ENCODE peak calls at places on chromosome 16, in six cellular contexts. P is H9, U is neuronal stem cell, D is IMR-90, J is trophoblast cell, C is H1. X is an unnamed sample. For H3K4me1, the result is how much of the 10 kb centered on the place peaks cover.

GRCh38 chr16:16992986-16993783 is 477.6 kb downstream of the XYLT1 start:
- DNase-seq in P (no peak), U (no peak), D (no peak), J (no peak), C (no peak), X (no peak)

GRCh38 chr16:3971706-3972105 is 91.2 kb upstream of the CREBBP start:
- DNase-seq in P (no peak), U (no peak), D (peak), J (no peak), C (no peak), X (no peak)

GRCh38 chr16:84518804-84519341 is 14.4 kb upstream of the MEAK7 start:
- DNase-seq in P (no peak), U (no peak), D (no peak), J (peak), C (no peak), X (no peak)

GRCh38 chr16:88084881-88085280 is 133.6 kb downstream of the BANP start:
- DNase-seq in P (no peak), U (no peak), D (peak), J (no peak), C (no peak), X (peak)

GRCh38 chr16:8776193-8776592 is 21.2 kb downstream of the TMEM186 start:
- DNase-seq in P (peak), U (no peak), D (no peak), J (no peak), C (no peak), X (no peak)

GRCh38 chr16:69141936-69142335 is 9.5 kb downstream of the UTP4 start:
- DNase-seq in P (no peak), U (no peak), D (no peak), J (no peak), C (no peak), X (no peak)

GRCh38 chr16:22673463-22673862 is 140.5 kb upstream of the HS3ST2 start:
- DNase-seq in P (peak), U (no peak), D (no peak), J (no peak), C (peak), X (no peak)

GRCh38 chr16:85570735-85571562 is 42.2 kb upstream of the GSE1 start:
- DNase-seq in P (no peak), U (no peak), D (no peak), J (no peak), C (no peak), X (no peak)

GRCh38 chr16:66662445-66663194 is 33.9 kb downstream of the CMTM4 start:
- DNase-seq in P (no peak), U (no peak), D (peak), J (no peak), C (no peak), X (peak)

GRCh38 chr16:65057184-65057583 is 64.7 kb downstream of the CDH11 start:
- DNase-seq in P (no peak), U (no peak), D (no peak), J (no peak), C (no peak), X (no peak)

GRCh38 chr16:65059421-65059980 is 62.4 kb downstream of the CDH11 start:
- DNase-seq in P (no peak), U (peak), D (no peak), J (no peak), C (no peak), X (no peak)

GRCh38 chr16:65049679-65050078 is 72.2 kb downstream of the CDH11 start:
- DNase-seq in P (no peak), U (no peak), D (no peak), J (no peak), C (no peak), X (no peak)

DNA sequence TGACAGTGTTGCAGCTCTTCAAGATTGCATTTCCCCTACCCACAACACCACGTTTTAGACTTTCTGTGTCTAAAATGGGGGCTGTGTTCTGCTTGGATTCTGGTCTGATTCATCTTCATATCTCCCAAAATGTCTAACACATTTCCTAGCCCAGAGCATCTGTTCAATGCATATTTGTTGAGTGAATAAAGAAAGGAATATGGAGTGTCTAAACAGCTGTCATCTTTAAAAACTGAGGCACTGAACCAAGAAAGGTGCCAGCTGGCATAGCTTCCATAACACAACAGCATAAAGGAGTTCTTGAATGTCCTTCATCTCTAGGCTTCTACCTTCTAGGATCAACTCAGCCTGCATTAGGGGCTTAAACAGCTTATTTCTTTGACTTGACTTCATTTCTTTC is 67.4 kb downstream of the CDH11 start:
- DNase-seq in P (no peak), U (no peak), D (peak), J (no peak), C (no peak), X (no peak)
- H3K4me1 ChIP-seq in P (under half), U (under half), D (under half), J (under half), C (under half), X (under half)

GRCh38 chr16:27853101-27853500 is 210.4 kb downstream of the GSG1L start:
- DNase-seq in P (no peak), U (no peak), D (no peak), J (no peak), C (no peak), X (no peak)

GRCh38 chr16:27852116-27852515 is 211.4 kb downstream of the GSG1L start:
- DNase-seq in P (no peak), U (no peak), D (no peak), J (no peak), C (no peak), X (no peak)

GRCh38 chr16:27851586-27851985 is 211.9 kb downstream of the GSG1L start:
- DNase-seq in P (no peak), U (no peak), D (no peak), J (no peak), C (no peak), X (no peak)

GRCh38 chr16:27852681-27853080 is 210.8 kb downstream of the GSG1L start:
- DNase-seq in P (no peak), U (no peak), D (no peak), J (no peak), C (no peak), X (no peak)

DNA sequence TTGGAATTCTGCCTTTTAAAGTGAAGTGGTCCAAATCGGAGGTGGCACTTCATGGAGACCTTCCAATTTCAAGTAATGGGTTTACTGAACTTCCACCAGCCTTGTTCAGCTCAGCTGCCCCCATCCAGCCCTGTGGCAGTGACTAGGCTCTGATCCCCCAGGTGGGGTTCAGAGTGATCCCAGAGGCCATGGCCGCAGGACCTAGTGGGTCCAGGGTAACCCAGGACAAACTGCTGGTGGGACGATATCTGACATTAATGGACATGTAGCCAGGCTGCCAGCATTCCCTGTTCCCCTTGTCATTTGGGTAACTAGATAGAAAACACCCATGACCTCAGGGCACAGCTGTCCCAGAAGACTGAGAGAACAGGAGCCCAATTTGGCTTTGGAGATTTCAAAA is 209.9 kb downstream of the GSG1L start:
- DNase-seq in P (no peak), U (no peak), D (no peak), J (no peak), C (no peak), X (no peak)
- H3K14ac ChIP-seq in P (no peak), U (no peak), D (no peak), J (no peak), C (no peak), X (peak)

DNA sequence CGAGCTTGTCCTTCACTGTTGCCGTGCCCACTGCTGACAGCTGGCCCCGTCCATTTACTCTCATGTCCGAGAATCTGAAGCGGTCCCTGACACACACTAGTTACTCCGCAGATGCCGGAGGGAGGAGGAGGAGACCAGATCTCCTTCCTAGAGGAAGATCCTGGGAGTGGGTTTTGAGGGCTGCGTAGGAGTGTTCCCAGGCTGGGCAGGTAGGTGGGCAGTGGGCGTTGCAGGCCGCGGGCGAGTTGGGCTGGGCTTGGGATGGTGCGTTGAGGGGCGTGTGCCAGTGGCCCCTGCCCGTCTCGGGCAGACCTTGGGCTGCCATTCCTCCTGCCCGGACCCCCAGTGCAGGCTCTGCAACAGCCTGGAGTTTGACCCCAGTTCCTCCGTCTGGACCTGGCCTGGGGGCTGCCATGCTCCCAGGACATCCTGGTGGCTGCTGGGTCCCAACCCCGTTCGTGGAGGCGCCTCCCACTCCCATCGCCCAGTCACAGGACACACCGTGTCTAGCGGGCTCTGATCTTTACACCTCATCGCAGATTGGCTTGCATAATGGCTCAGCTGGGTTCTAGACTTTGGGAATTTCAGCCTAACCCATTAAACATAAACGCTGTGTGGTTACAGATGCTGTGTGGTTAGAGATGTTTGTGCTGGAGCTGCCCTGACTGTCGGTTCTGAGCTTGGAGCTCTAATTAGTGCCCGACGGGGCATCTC is 22.8 kb downstream of the CACNA1H start:
- DNase-seq in P (no peak), U (no peak), D (peak), J (no peak), C (no peak), X (peak)
- H3K4me1 ChIP-seq in P (under half), U (under half), D (under half), J (under half), C (under half), X (under half)

GRCh38 chr16:89701425-89702406 is at the start of gene SPATA2L:
- DNase-seq in P (peak), U (peak), D (peak), J (peak), C (peak), X (peak)
- H3K14ac ChIP-seq in P (peak), U (peak), D (peak), J (peak), C (no peak), X (no peak)

DNA sequence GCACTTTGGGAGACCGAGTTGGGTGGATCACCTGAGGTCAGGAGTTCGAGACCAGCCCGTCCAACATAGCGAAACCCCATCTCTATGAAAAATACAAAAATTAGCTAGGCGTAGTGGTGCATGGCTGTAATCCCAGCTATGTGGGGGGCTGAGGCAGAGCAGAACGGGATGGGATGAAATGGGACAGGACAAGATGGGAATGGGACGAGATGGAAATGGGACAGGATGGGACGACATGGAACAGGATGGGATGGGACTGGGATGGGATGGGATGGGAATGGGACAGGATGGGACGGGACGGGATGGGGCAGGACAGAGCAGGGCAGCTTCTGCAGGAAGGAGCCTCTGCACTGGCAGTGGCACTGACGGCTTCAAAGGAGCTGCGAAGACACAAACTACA is 106.1 kb downstream of the ANKRD11 start:
- DNase-seq in P (no peak), U (no peak), D (no peak), J (no peak), C (no peak), X (no peak)
- H3K4me1 ChIP-seq in P (under half), U (under half), D (under half), J (under half), C (under half), X (under half)

GRCh38 chr16:87043273-87044030 is 273.7 kb downstream of the C16orf95 start:
- DNase-seq in P (no peak), U (no peak), D (peak), J (no peak), C (no peak), X (no peak)

GRCh38 chr16:87041732-87042131 is 275.5 kb downstream of the C16orf95 start:
- DNase-seq in P (no peak), U (no peak), D (no peak), J (no peak), C (no peak), X (no peak)

GRCh38 chr16:87041286-87041685 is 275.9 kb downstream of the C16orf95 start:
- DNase-seq in P (no peak), U (no peak), D (no peak), J (no peak), C (no peak), X (no peak)

GRCh38 chr16:87042551-87043272 is 274.5 kb downstream of the C16orf95 start:
- DNase-seq in P (no peak), U (no peak), D (no peak), J (no peak), C (no peak), X (no peak)

GRCh38 chr16:87040169-87041117 is 276.7 kb downstream of the C16orf95 start:
- DNase-seq in P (no peak), U (no peak), D (no peak), J (no peak), C (no peak), X (no peak)
- H3K14ac ChIP-seq in P (no peak), U (no peak), D (no peak), J (no peak), C (no peak), X (no peak)

DNA sequence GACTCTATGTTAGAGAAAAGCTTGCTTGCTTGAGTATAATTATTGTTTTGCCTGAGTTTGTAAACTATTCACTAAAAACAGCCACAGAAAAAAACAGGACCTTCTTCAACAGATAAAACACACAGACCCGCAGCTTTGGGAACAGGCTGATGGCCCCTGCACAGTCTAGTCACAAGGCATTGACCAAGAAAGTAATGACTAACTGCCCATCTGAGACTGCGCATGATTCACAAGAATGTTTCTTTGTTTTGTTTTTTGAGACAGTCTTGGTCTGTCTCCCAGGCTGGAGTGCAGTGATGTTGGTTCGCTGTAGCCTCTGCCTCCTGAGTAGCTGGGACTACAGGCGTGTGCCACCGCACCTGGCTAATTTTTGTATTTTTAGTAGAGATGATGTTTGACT is 2.8 kb upstream of the ZKSCAN2 start:
- DNase-seq in P (no peak), U (no peak), D (peak), J (peak), C (no peak), X (peak)
- H3K4me1 ChIP-seq in P (under half), U (under half), D (under half), J (under half), C (under half), X (under half)

DNA sequence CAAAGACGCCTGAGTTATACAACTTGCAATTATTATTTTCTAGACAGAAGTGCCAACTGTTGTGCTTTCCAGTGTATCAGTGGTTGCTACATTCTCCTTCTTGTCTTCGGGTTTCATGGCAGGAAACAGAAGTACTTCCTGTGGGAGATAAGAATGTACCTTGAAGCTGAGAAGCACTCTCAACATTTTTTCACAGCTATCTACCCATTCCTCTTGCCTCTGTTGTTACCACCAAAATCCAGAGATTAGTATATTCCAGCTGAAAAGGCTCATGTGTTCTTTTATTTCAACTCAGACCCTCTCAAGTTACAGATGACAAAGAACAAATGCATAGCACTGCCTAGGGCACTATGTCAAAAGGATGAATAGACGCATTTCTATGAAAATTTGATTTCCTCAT is 4.8 kb upstream of the ADAT1 start:
- DNase-seq in P (no peak), U (no peak), D (peak), J (no peak), C (no peak), X (no peak)
- H3K14ac ChIP-seq in P (no peak), U (no peak), D (no peak), J (no peak), C (no peak), X (no peak)